ENCODE peak calls at places on chromosomes 4 and X, in ten cellular contexts. R is WERI-Rb-1, O is epithelial cell of esophagus, B is retinal pigment epithelial cell, G is iPS DF 6.9, N is AG04450, W is fibroblast of the aortic adventitia, K is GM12865, E is cardiac fibroblast, U is breast epithelium. A is an unnamed sample.

GRCh38 chrX:17587352-17587751 is 149.9 kb upstream of the SCML1 start:
- DNase-seq in R (no peak), O (no peak), B (no peak), G (no peak), N (no peak), W (no peak), K (no peak), E (no peak), U (no peak), A (no peak)

GRCh38 chrX:68633981-68634380 is 13.5 kb upstream of the STARD8 start:
- DNase-seq in R (no peak), O (no peak), B (no peak), G (no peak), N (no peak), W (no peak), K (no peak), E (no peak), U (no peak), A (no peak)

GRCh38 chr4:141807073-141807472 is 170.7 kb downstream of the IL15 start:
- DNase-seq in R (no peak), O (peak), B (no peak), G (no peak), N (no peak), W (peak), K (no peak), E (no peak), U (no peak), A (peak)

GRCh38 chr4:128782875-128783614 is 26.5 kb upstream of the JADE1 start:
- DNase-seq in R (no peak), O (peak), B (no peak), G (no peak), N (no peak), W (peak), K (no peak), E (peak), U (no peak), A (no peak)

GRCh38 chrX:106726485-106727437 is at the start of gene RNF128:
- DNase-seq in R (no peak), O (peak), B (no peak), G (peak), N (no peak), W (peak), K (no peak), E (peak), U (no peak), A (no peak)

GRCh38 chr4:39256436-39256835 is 74.1 kb downstream of the WDR19 start:
- DNase-seq in R (no peak), O (no peak), B (no peak), G (no peak), N (no peak), W (peak), K (no peak), E (peak), U (no peak), A (no peak)

GRCh38 chr4:140140566-140140965 is 13.4 kb downstream of the MAML3 start:
- DNase-seq in R (no peak), O (no peak), B (no peak), G (no peak), N (no peak), W (no peak), K (no peak), E (no peak), U (no peak), A (no peak)

GRCh38 chr4:186192068-186192751 is 843 bp downstream of the CYP4V2 start:
- DNase-seq in R (peak), O (peak), B (no peak), G (no peak), N (no peak), W (peak), K (peak), E (peak), U (peak), A (no peak)

GRCh38 chr4:153362184-153362583 is 17.7 kb downstream of the MND1 start:
- DNase-seq in R (no peak), O (no peak), B (peak), G (no peak), N (no peak), W (peak), K (no peak), E (peak), U (no peak), A (no peak)

GRCh38 chrX:115067812-115068211 is 50.4 kb upstream of the IL13RA2 start:
- DNase-seq in R (no peak), O (no peak), B (no peak), G (no peak), N (no peak), W (peak), K (no peak), E (peak), U (no peak), A (no peak)

GRCh38 chrX:113370001-113370400 is 529.4 kb upstream of the AMOT start:
- DNase-seq in R (no peak), O (no peak), B (peak), G (no peak), N (no peak), W (no peak), K (no peak), E (no peak), U (no peak), A (no peak)

GRCh38 chr4:94469221-94469784 is 17.6 kb downstream of the PDLIM5 start:
- DNase-seq in R (no peak), O (no peak), B (no peak), G (no peak), N (no peak), W (no peak), K (no peak), E (peak), U (no peak), A (no peak)
- H3K4me3 ChIP-seq in R (no peak), O (no peak), B (no peak), G (no peak), N (no peak), W (no peak), K (no peak), E (no peak), U (no peak), A (no peak)

GRCh38 chrX:13815664-13816063 is 1.2 kb downstream of the GPM6B start:
- DNase-seq in R (no peak), O (no peak), B (no peak), G (no peak), N (no peak), W (no peak), K (no peak), E (no peak), U (no peak), A (no peak)

GRCh38 chrX:13821740-13822139 is 4.8 kb upstream of the GPM6B start:
- DNase-seq in R (no peak), O (peak), B (no peak), G (no peak), N (no peak), W (no peak), K (no peak), E (no peak), U (no peak), A (no peak)

DNA sequence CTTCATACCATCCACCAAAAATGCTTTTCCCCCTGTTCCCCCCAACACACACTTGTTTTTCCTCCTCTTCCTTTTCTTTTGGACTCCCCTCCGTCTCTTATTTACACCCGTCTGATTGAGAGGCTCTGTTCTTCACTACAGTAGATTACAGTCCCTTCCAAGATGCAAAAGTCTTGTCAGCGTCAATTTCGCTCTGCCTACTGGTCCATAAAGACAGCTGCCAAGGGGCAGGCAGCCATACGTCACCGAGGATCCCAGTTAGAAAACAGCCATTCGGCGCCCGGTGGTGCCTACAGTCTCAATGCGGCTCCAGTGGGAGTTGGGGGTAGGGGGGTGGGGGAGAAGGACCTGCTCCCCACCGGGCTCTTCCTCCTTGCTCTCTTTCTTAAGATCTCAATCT is at the start of gene GPM6B:
- DNase-seq in R (no peak), O (no peak), B (no peak), G (no peak), N (no peak), W (no peak), K (no peak), E (no peak), U (no peak), A (no peak)
- H3K4me3 ChIP-seq in R (no peak), O (no peak), B (no peak), G (no peak), N (no peak), W (no peak), K (no peak), E (no peak), U (no peak), A (no peak)

DNA sequence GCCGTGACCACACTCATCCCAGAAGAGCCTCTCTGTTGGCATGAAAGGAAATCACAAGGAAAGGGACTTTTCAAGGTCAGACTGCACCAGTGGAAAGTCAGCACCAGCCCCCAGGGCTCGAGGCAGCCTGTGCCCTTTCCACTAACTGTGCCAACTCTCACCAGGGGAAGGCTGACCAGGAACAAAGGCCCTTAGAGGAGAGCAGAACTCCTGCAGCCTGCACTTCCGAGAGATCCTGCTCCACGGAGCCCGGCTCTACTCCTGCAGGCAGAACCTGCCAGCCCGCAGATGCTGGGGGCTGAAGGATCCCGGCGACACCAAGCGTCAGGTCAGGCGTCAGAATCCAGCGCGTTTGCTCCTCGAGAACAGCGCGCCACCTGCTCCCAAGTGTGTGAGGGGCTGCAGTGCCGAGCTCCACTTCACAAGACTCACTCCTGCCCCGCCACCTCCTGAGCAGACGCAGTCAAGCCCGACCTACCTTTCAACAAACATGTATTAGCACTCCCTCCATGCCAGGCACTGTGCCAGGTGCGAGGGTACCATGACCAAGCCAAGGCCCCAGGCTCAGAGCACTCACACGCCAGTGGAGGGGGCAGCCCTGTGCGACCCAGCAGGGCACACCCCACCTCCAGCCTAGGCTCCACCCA is 13.6 kb upstream of the HELT start:
- DNase-seq in R (peak), O (no peak), B (no peak), G (no peak), N (no peak), W (no peak), K (no peak), E (no peak), U (peak), A (no peak)
- H3K4me3 ChIP-seq in R (peak), O (peak), B (peak), G (peak), N (peak), W (no peak), K (no peak), E (peak), U (no peak), A (no peak)

GRCh38 chr4:159677521-159677920 is 574.6 kb downstream of the RAPGEF2 start:
- DNase-seq in R (no peak), O (peak), B (peak), G (no peak), N (no peak), W (no peak), K (no peak), E (peak), U (no peak), A (no peak)
- H3K4me3 ChIP-seq in R (no peak), O (no peak), B (no peak), G (no peak), N (no peak), W (no peak), K (no peak), E (no peak), U (no peak), A (no peak)

GRCh38 chrX:119236599-119237525 is 777 bp downstream of the PGRMC1 start:
- DNase-seq in R (peak), O (peak), B (no peak), G (no peak), N (peak), W (peak), K (peak), E (peak), U (no peak), A (no peak)

GRCh38 chrX:119237526-119238035 is 1.5 kb downstream of the PGRMC1 start:
- DNase-seq in R (no peak), O (peak), B (no peak), G (no peak), N (no peak), W (no peak), K (no peak), E (no peak), U (no peak), A (no peak)

GRCh38 chrX:119235872-119236598 is at the start of gene PGRMC1:
- DNase-seq in R (peak), O (peak), B (no peak), G (peak), N (peak), W (peak), K (peak), E (peak), U (peak), A (no peak)

GRCh38 chrX:119238557-119238956 is 2.5 kb downstream of the PGRMC1 start:
- DNase-seq in R (no peak), O (peak), B (no peak), G (no peak), N (no peak), W (peak), K (no peak), E (no peak), U (no peak), A (no peak)

DNA sequence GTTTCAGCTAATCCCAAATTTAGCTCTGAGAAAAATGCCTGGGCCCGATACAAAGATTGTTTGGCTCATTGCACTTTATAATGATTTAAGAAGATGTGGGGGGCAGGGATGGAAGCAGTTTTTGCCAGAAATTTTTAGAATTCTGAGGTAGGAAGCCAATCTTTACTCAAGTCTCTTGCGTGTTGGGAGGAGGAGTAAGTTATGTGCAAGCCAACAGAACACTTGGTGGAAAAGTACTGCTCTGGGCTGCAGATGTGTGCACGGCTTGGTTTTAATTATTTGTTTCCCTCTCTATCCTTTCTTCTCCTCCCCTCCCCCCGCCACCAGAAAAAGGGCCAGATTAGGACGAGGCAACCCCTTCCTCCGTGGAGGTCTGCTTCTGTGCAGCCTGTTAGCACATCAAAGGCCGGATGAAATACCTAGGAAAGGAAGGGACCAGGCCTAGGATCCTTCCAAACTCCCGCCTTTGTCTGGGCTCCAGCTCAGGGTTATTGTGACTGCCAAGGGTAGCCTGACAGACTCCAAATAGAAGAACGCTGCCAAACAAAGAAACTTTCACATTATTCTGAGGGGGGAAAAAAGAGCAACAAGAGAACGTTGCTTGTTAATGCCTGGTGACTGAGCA is 1.0 kb upstream of the PGRMC1 start:
- DNase-seq in R (no peak), O (no peak), B (no peak), G (no peak), N (no peak), W (peak), K (no peak), E (no peak), U (no peak), A (no peak)
- H3K4me3 ChIP-seq in R (no peak), O (no peak), B (no peak), G (no peak), N (no peak), W (no peak), K (no peak), E (no peak), U (peak), A (no peak)

GRCh38 chr4:77073106-77073858 is 2.5 kb downstream of the CCNI start:
- DNase-seq in R (no peak), O (peak), B (no peak), G (no peak), N (no peak), W (peak), K (no peak), E (peak), U (no peak), A (no peak)

GRCh38 chr4:77073981-77074865 is 1.6 kb downstream of the CCNI start:
- DNase-seq in R (no peak), O (peak), B (no peak), G (no peak), N (no peak), W (peak), K (no peak), E (peak), U (no peak), A (no peak)

GRCh38 chr4:77076889-77077635 is 1.3 kb upstream of the CCNI start:
- DNase-seq in R (no peak), O (no peak), B (no peak), G (no peak), N (no peak), W (no peak), K (no peak), E (no peak), U (no peak), A (no peak)

GRCh38 chr4:77075869-77076801 is at the start of gene CCNI:
- DNase-seq in R (peak), O (peak), B (peak), G (peak), N (peak), W (peak), K (peak), E (peak), U (peak), A (peak)

GRCh38 chr4:77074961-77075855 is 581 bp downstream of the CCNI start:
- DNase-seq in R (peak), O (peak), B (no peak), G (no peak), N (no peak), W (peak), K (peak), E (peak), U (peak), A (no peak)
- H3K4me3 ChIP-seq in R (peak), O (peak), B (peak), G (peak), N (peak), W (peak), K (peak), E (peak), U (peak), A (peak)

GRCh38 chrX:149129767-149130166 is 375.3 kb downstream of the IDS start:
- DNase-seq in R (no peak), O (peak), B (no peak), G (no peak), N (no peak), W (no peak), K (no peak), E (peak), U (no peak), A (no peak)
- H3K4me3 ChIP-seq in R (no peak), O (no peak), B (no peak), G (no peak), N (no peak), W (no peak), K (no peak), E (no peak), U (no peak), A (no peak)

GRCh38 chrX:47482065-47482511 is 934 bp downstream of the ZNF41 start:
- DNase-seq in R (no peak), O (no peak), B (no peak), G (no peak), N (no peak), W (no peak), K (no peak), E (no peak), U (no peak), A (no peak)
- H3K4me3 ChIP-seq in R (peak), O (peak), B (peak), G (peak), N (peak), W (peak), K (peak), E (peak), U (peak), A (peak)

DNA sequence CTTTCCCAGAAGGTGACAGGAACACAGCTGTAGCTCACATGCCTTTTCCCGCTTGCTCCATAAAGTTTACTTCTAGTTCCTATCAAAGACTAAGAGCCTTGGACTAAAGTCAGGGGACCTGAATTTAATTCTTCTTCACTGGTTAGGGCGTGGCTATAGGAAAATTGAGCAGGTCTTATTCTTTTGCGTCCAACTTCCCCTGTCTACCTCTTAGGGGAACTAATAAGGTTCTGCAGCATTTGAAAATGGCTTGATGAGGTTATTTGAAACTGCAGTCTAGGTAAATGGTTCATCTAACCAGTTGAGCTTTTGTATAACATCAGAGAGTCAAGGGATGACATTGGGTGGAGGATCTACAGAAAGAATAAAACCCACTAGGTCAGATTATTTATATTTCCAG is 2.6 kb downstream of the ARHGAP10 start:
- DNase-seq in R (no peak), O (no peak), B (no peak), G (no peak), N (no peak), W (no peak), K (peak), E (no peak), U (no peak), A (no peak)
- H3K4me3 ChIP-seq in R (no peak), O (no peak), B (peak), G (no peak), N (peak), W (peak), K (peak), E (peak), U (peak), A (peak)

GRCh38 chr4:3481113-3481531 is 18.0 kb downstream of the DOK7 start:
- DNase-seq in R (no peak), O (no peak), B (no peak), G (peak), N (no peak), W (no peak), K (no peak), E (no peak), U (no peak), A (no peak)
- H3K4me3 ChIP-seq in R (no peak), O (no peak), B (no peak), G (no peak), N (no peak), W (no peak), K (no peak), E (no peak), U (no peak), A (no peak)